ENCODE peak calls at places on chromosomes 13 and 19, in seven cellular contexts. C, X, W, F, B, U and D are unnamed samples.

GRCh38 chr19:49058592-49058991 is 1.0 kb upstream of the CGB7 start:
- DNase-seq in X (no peak), C (no peak), U (no peak), F (peak; percentile 27), W (peak; percentile 57), B (peak; percentile 66), D (no peak)

GRCh38 chr13:94798738-94799137 is 86.4 kb upstream of the SOX21 start:
- DNase-seq in U (no peak), F (no peak), W (no peak), X (no peak), C (no peak), B (no peak), D (no peak)

GRCh38 chr13:49279885-49280284 is 32.2 kb downstream of the CDADC1 start:
- DNase-seq in F (no peak), X (no peak), C (no peak), U (no peak), W (no peak), B (no peak), D (no peak)

GRCh38 chr19:4575267-4575793 is 15.8 kb upstream of the SEMA6B start:
- DNase-seq in B (peak; percentile 99), W (peak; percentile 45), F (no peak), X (no peak), C (no peak), U (no peak), D (peak; percentile 70)

GRCh38 chr19:45969676-45970075 is 4.0 kb downstream of the NOVA2 start:
- DNase-seq in C (no peak), U (no peak), X (no peak), F (no peak), W (no peak), B (no peak), D (no peak)

GRCh38 chr19:9427941-9428340 is 7.4 kb downstream of the ZNF266 start:
- DNase-seq in C (no peak), W (no peak), F (no peak), U (no peak), X (no peak), B (no peak), D (no peak)

GRCh38 chr19:45130888-45131615 is 29.7 kb downstream of the NKPD1 start:
- DNase-seq in W (peak; percentile 61), X (peak; percentile 6), F (no peak), B (peak; percentile 24), U (no peak), C (no peak), D (peak; percentile 73)

GRCh38 chr13:25717798-25718197 is 334.0 kb downstream of the SHISA2 start:
- DNase-seq in W (no peak), X (no peak), B (no peak), F (no peak), U (no peak), C (no peak), D (no peak)

GRCh38 chr13:79124183-79124582 is 281.9 kb downstream of the RBM26 start:
- DNase-seq in C (no peak), X (no peak), W (no peak), B (no peak), U (no peak), F (no peak), D (no peak)

GRCh38 chr13:29175245-29175873 is 355.2 kb downstream of the MTUS2 start:
- DNase-seq in F (no peak), B (no peak), X (no peak), W (no peak), U (no peak), C (no peak), D (no peak)